ENCODE peak calls at places on chromosomes 12 and 14, in ten cellular contexts. Z, T, P, K, X, J, S, Q, O and F are unnamed samples. For H3K4me1 and H3K36me3, the result is how much of the 10 kb centered on the place peaks cover.

GRCh38 chr12:19576421-19576925 is 137.2 kb downstream of the AEBP2 start:
- DNase-seq in Z (no peak), T (no peak), P (no peak), K (no peak), X (peak), J (no peak), S (no peak), Q (no peak), O (no peak), F (no peak)

GRCh38 chr12:19230896-19231295 is 101.4 kb downstream of the PLEKHA5 start:
- DNase-seq in Z (no peak), T (no peak), P (no peak), K (no peak), X (no peak), J (no peak), S (no peak), Q (no peak), O (no peak), F (no peak)

GRCh38 chr12:114403044-114403689 is 2.8 kb downstream of the TBX5 start:
- DNase-seq in Z (no peak), T (no peak), P (no peak), K (no peak), X (no peak), J (no peak), S (peak), Q (no peak), O (no peak), F (no peak)

GRCh38 chr14:50089213-50089612 is 27.2 kb downstream of the VCPKMT start:
- DNase-seq in Z (no peak), T (no peak), P (no peak), K (no peak), X (no peak), J (no peak), S (no peak), Q (no peak), O (no peak), F (no peak)

GRCh38 chr14:104723651-104724406 is at the start of gene ADSS1:
- DNase-seq in Z (peak), T (no peak), P (no peak), K (peak), X (peak), J (no peak), S (peak), Q (peak), O (no peak), F (peak)

GRCh38 chr12:79944565-79944964 is 9.7 kb upstream of the PPP1R12A start:
- DNase-seq in Z (no peak), T (no peak), P (no peak), K (no peak), X (no peak), J (no peak), S (no peak), Q (no peak), O (no peak), F (no peak)

GRCh38 chr14:99552572-99553216 is 51.3 kb downstream of the CCDC85C start:
- DNase-seq in Z (peak), T (no peak), P (no peak), K (no peak), X (no peak), J (no peak), S (no peak), Q (no peak), O (no peak), F (peak)

GRCh38 chr12:69107541-69107940 is 131.8 kb upstream of the CPSF6 start:
- DNase-seq in Z (no peak), T (no peak), P (no peak), K (no peak), X (no peak), J (no peak), S (no peak), Q (no peak), O (no peak), F (no peak)

GRCh38 chr12:15796493-15797141 is 7.4 kb upstream of the EPS8 start:
- DNase-seq in Z (peak), T (no peak), P (no peak), K (no peak), X (peak), J (peak), S (no peak), Q (no peak), O (no peak), F (no peak)

GRCh38 chr12:56840922-56841321 is 77.8 kb downstream of the HSD17B6 start:
- DNase-seq in Z (no peak), T (no peak), P (no peak), K (no peak), X (no peak), J (no peak), S (no peak), Q (no peak), O (no peak), F (peak)

GRCh38 chr12:103833891-103834290 is 7.1 kb downstream of the NT5DC3 start:
- DNase-seq in Z (no peak), T (no peak), P (no peak), K (peak), X (no peak), J (no peak), S (no peak), Q (no peak), O (no peak), F (no peak)

GRCh38 chr12:114853003-114853529 is 169.1 kb upstream of the TBX3 start:
- DNase-seq in Z (no peak), T (no peak), P (no peak), K (no peak), X (no peak), J (no peak), S (no peak), Q (no peak), O (no peak), F (no peak)

GRCh38 chr12:19575307-19576243 is 136.3 kb downstream of the AEBP2 start:
- DNase-seq in Z (peak), T (peak), P (no peak), K (no peak), X (peak), J (peak), S (peak), Q (peak), O (no peak), F (no peak)

GRCh38 chr14:99654235-99655000 is 9.5 kb downstream of the HHIPL1 start:
- DNase-seq in Z (no peak), T (peak), P (no peak), K (no peak), X (no peak), J (no peak), S (no peak), Q (peak), O (no peak), F (peak)

GRCh38 chr12:4133636-4134433 is 139.7 kb upstream of the CCND2 start:
- DNase-seq in Z (no peak), T (no peak), P (peak), K (no peak), X (peak), J (no peak), S (no peak), Q (no peak), O (no peak), F (no peak)

GRCh38 chr12:26158078-26158764 is 33.4 kb upstream of the BHLHE41 start:
- DNase-seq in Z (no peak), T (no peak), P (no peak), K (no peak), X (no peak), J (no peak), S (no peak), Q (no peak), O (no peak), F (no peak)

GRCh38 chr14:101230161-101230850 is 326.8 kb upstream of the RTL1 start:
- DNase-seq in Z (no peak), T (no peak), P (no peak), K (no peak), X (no peak), J (no peak), S (peak), Q (no peak), O (no peak), F (no peak)

GRCh38 chr14:61574514-61574807 is 120.9 kb upstream of the HIF1A start:
- DNase-seq in Z (no peak), T (no peak), P (no peak), K (no peak), X (no peak), J (no peak), S (no peak), Q (no peak), O (no peak), F (no peak)

GRCh38 chr12:62332598-62332997 is 72.4 kb downstream of the USP15 start:
- DNase-seq in Z (no peak), T (no peak), P (no peak), K (no peak), X (no peak), J (no peak), S (no peak), Q (no peak), O (no peak), F (no peak)

GRCh38 chr12:86334071-86334470 is 77.9 kb upstream of the MGAT4C start:
- DNase-seq in Z (no peak), T (no peak), P (no peak), K (no peak), X (no peak), J (no peak), S (no peak), Q (no peak), O (no peak), F (no peak)

GRCh38 chr12:124544311-124544970 is 23.0 kb downstream of the NCOR2 start:
- DNase-seq in Z (no peak), T (no peak), P (no peak), K (no peak), X (no peak), J (no peak), S (peak), Q (no peak), O (no peak), F (no peak)

GRCh38 chr14:56217380-56218045 is 99.3 kb downstream of the PELI2 start:
- DNase-seq in Z (no peak), T (no peak), P (no peak), K (no peak), X (no peak), J (no peak), S (no peak), Q (no peak), O (no peak), F (no peak)

GRCh38 chr14:20262642-20263128 is 23.6 kb downstream of the OR11H4 start:
- DNase-seq in Z (no peak), T (no peak), P (no peak), K (peak), X (no peak), J (peak), S (no peak), Q (no peak), O (peak), F (no peak)

GRCh38 chr12:121128908-121129704 is 3.6 kb upstream of the P2RX7 start:
- DNase-seq in Z (peak), T (peak), P (peak), K (peak), X (peak), J (no peak), S (peak), Q (peak), O (peak), F (peak)

GRCh38 chr14:37985826-37986470 is 221.8 kb upstream of the SSTR1 start:
- DNase-seq in Z (peak), T (no peak), P (no peak), K (no peak), X (peak), J (peak), S (peak), Q (peak), O (no peak), F (peak)

GRCh38 chr14:22556990-22557623 is 31.9 kb downstream of the DAD1 start:
- DNase-seq in Z (peak), T (peak), P (peak), K (peak), X (peak), J (peak), S (peak), Q (peak), O (no peak), F (peak)

GRCh38 chr12:51281202-51281924 is 11.1 kb upstream of the SMAGP start:
- DNase-seq in Z (no peak), T (no peak), P (no peak), K (no peak), X (no peak), J (no peak), S (no peak), Q (no peak), O (no peak), F (no peak)

GRCh38 chr14:34053666-34054065 is 102.8 kb upstream of the EGLN3 start:
- DNase-seq in Z (no peak), T (peak), P (no peak), K (no peak), X (peak), J (no peak), S (no peak), Q (no peak), O (no peak), F (peak)

GRCh38 chr14:61535470-61535869 is 159.8 kb upstream of the HIF1A start:
- DNase-seq in Z (no peak), T (no peak), P (no peak), K (no peak), X (no peak), J (no peak), S (no peak), Q (peak), O (no peak), F (no peak)

GRCh38 chr12:79690606-79691298 is at the start of gene PAWR:
- DNase-seq in Z (peak), T (peak), P (peak), K (no peak), X (peak), J (peak), S (peak), Q (peak), O (no peak), F (peak)

GRCh38 chr14:68973639-68974038 is 5.5 kb downstream of the ACTN1 start:
- DNase-seq in Z (no peak), T (no peak), P (no peak), K (no peak), X (no peak), J (no peak), S (no peak), Q (no peak), O (no peak), F (no peak)
- H3K4me1 ChIP-seq in Z (half or more), T (half or more), P (half or more), K (under half), X (half or more), J (under half), S (half or more), Q (half or more), O (under half), F (under half)

DNA sequence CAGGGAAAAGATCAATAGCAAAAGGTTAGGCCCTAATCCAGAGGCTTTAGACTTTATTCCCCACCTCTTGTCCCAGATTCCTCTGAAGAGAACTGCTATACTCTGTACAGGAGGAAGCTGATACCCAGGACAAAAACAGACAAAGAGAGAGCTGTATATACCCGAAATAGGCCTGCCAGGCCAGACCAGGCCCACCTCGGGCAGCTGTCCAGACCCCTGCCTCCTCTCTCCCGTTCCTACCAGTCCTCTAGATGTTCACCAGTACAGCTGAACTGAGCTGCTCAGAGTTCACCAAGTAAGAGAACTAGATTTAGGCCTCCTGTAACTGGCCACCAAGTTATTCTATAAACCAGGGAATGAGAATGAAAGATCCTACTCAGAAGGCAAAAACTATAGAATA is 4.7 kb downstream of the CHD4 start:
- DNase-seq in Z (no peak), T (no peak), P (no peak), K (no peak), X (no peak), J (no peak), S (no peak), Q (no peak), O (no peak), F (no peak)
- H3K36me3 ChIP-seq in Z (under half), T (under half), P (under half), K (half or more), X (under half), J (half or more), S (half or more), Q (under half), O (under half), F (half or more)

GRCh38 chr12:117042171-117042809 is 56.9 kb downstream of the TESC start:
- DNase-seq in Z (peak), T (no peak), P (no peak), K (peak), X (peak), J (no peak), S (no peak), Q (no peak), O (no peak), F (no peak)
- TF ChIP-seq POLR2AphosphoS5 in Z (no peak), T (no peak), P (no peak), K (peak), X (no peak), J (no peak), S (no peak), Q (no peak), O (no peak), F (no peak)

DNA sequence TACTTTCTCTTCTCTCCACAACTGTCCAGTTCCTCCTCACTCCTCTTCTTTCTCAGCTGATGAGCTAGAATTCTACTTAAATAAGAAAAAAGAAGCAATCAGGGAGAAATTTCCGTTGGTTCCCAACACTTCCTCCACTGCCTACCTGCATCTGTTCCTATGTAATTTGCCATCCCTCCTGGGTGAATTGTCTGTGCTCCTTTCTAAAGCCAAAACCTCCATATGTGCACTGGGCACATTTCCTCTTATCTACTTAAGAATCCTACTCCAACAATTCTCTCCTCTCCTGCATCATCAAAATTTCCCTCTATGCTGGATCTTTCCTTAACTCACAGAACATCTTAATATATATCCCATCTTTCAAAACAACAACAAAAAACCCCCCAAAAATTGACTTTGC is 35.2 kb downstream of the GPR65 start:
- DNase-seq in Z (no peak), T (no peak), P (no peak), K (no peak), X (no peak), J (no peak), S (no peak), Q (no peak), O (no peak), F (no peak)
- H3K4me1 ChIP-seq in Z (under half), T (under half), P (under half), K (under half), X (under half), J (under half), S (under half), Q (under half), O (under half), F (under half)